ENCODE peak calls at places on chromosomes 16 and 17, in six cellular contexts. One of them, this sample, is unnamed.

GRCh38 chr17:18262111-18262510 is 1.6 kb downstream of the MIEF2 start:
- DNase-seq in K562: no peak
- DNase-seq in HepG2: no peak
- DNase-seq in H1: no peak
- DNase-seq in A549: no peak
- DNase-seq in endothelial cell of umbilical vein: no peak
- DNase-seq in this sample: no peak

GRCh38 chr16:66842765-66843164 is 1.4 kb upstream of the CA7 start:
- DNase-seq in K562: no peak
- DNase-seq in A549: no peak
- DNase-seq in endothelial cell of umbilical vein: no peak
- DNase-seq in HepG2: no peak
- DNase-seq in H1: no peak
- DNase-seq in this sample: no peak

GRCh38 chr17:74739227-74739831 is 2.3 kb downstream of the RAB37 start:
- DNase-seq in A549: no peak
- DNase-seq in HepG2: no peak
- DNase-seq in H1: no peak
- DNase-seq in endothelial cell of umbilical vein: no peak
- DNase-seq in K562: no peak
- DNase-seq in this sample: no peak

GRCh38 chr17:64685705-64686104 is 23.6 kb upstream of the SMURF2 start:
- DNase-seq in K562: no peak
- DNase-seq in A549: no peak
- DNase-seq in endothelial cell of umbilical vein: no peak
- DNase-seq in HepG2: no peak
- DNase-seq in H1: no peak
- DNase-seq in this sample: no peak

GRCh38 chr16:77057161-77057736 is 133.7 kb upstream of the MON1B start:
- DNase-seq in endothelial cell of umbilical vein: no peak
- DNase-seq in H1: no peak
- DNase-seq in HepG2: no peak
- DNase-seq in K562: no peak
- DNase-seq in A549: no peak
- DNase-seq in this sample: no peak

GRCh38 chr16:19810817-19811731 is 73.6 kb downstream of the GPRC5B start:
- DNase-seq in H1: no peak
- DNase-seq in A549: peak
- DNase-seq in HepG2: peak
- DNase-seq in K562: no peak
- DNase-seq in endothelial cell of umbilical vein: peak
- DNase-seq in this sample: no peak

GRCh38 chr16:54126907-54127306 is 159.7 kb downstream of the IRX3 start:
- DNase-seq in K562: no peak
- DNase-seq in A549: no peak
- DNase-seq in H1: no peak
- DNase-seq in endothelial cell of umbilical vein: no peak
- DNase-seq in HepG2: no peak
- DNase-seq in this sample: no peak

GRCh38 chr16:87145181-87146176 is 171.7 kb downstream of the C16orf95 start:
- DNase-seq in HepG2: no peak
- DNase-seq in endothelial cell of umbilical vein: no peak
- DNase-seq in A549: peak
- DNase-seq in H1: no peak
- DNase-seq in K562: peak
- DNase-seq in this sample: no peak

GRCh38 chr17:12231027-12231682 is 210.5 kb downstream of the MAP2K4 start:
- DNase-seq in endothelial cell of umbilical vein: no peak
- DNase-seq in H1: peak
- DNase-seq in K562: no peak
- DNase-seq in A549: peak
- DNase-seq in HepG2: no peak
- DNase-seq in this sample: no peak

GRCh38 chr17:60671482-60671881 is 6.2 kb upstream of the BCAS3 start:
- DNase-seq in H1: no peak
- DNase-seq in K562: no peak
- DNase-seq in HepG2: peak
- DNase-seq in endothelial cell of umbilical vein: no peak
- DNase-seq in A549: peak
- DNase-seq in this sample: no peak

GRCh38 chr17:15651583-15652110 is 32.1 kb upstream of the FBXW10B start:
- DNase-seq in A549: peak
- DNase-seq in H1: peak
- DNase-seq in endothelial cell of umbilical vein: peak
- DNase-seq in K562: peak
- DNase-seq in HepG2: peak
- DNase-seq in this sample: peak

GRCh38 chr16:84360748-84361147 is 7.6 kb upstream of the ATP2C2 start:
- DNase-seq in A549: no peak
- DNase-seq in H1: no peak
- DNase-seq in endothelial cell of umbilical vein: no peak
- DNase-seq in HepG2: no peak
- DNase-seq in K562: no peak
- DNase-seq in this sample: no peak

GRCh38 chr16:86387461-86388440 is 122.6 kb upstream of the FOXF1 start:
- DNase-seq in A549: peak
- DNase-seq in endothelial cell of umbilical vein: peak
- DNase-seq in HepG2: no peak
- DNase-seq in H1: no peak
- DNase-seq in K562: peak
- DNase-seq in this sample: no peak

GRCh38 chr17:62692721-62693431 is 65.4 kb downstream of the MRC2 start:
- DNase-seq in H1: no peak
- DNase-seq in K562: peak
- DNase-seq in endothelial cell of umbilical vein: no peak
- DNase-seq in A549: peak
- DNase-seq in HepG2: peak
- DNase-seq in this sample: peak

GRCh38 chr16:65546353-65546791 is 424.5 kb upstream of the CDH11 start:
- DNase-seq in K562: no peak
- DNase-seq in A549: no peak
- DNase-seq in HepG2: no peak
- DNase-seq in endothelial cell of umbilical vein: peak
- DNase-seq in H1: no peak
- DNase-seq in this sample: no peak

GRCh38 chr16:75272097-75272548 is 20.7 kb upstream of the BCAR1 start:
- DNase-seq in K562: no peak
- DNase-seq in H1: no peak
- DNase-seq in A549: no peak
- DNase-seq in endothelial cell of umbilical vein: no peak
- DNase-seq in HepG2: peak
- DNase-seq in this sample: no peak

GRCh38 chr16:1169285-1170075 is 16.6 kb downstream of the CACNA1H start:
- DNase-seq in H1: no peak
- DNase-seq in endothelial cell of umbilical vein: no peak
- DNase-seq in K562: no peak
- DNase-seq in HepG2: no peak
- DNase-seq in A549: no peak
- DNase-seq in this sample: no peak

GRCh38 chr17:39194089-39194984 is 3.1 kb downstream of the CACNB1 start:
- DNase-seq in H1: no peak
- DNase-seq in A549: peak
- DNase-seq in endothelial cell of umbilical vein: no peak
- DNase-seq in HepG2: peak
- DNase-seq in K562: peak
- DNase-seq in this sample: peak

GRCh38 chr17:57708401-57708800 is 36.7 kb downstream of the CCDC182 start:
- DNase-seq in HepG2: no peak
- DNase-seq in A549: no peak
- DNase-seq in endothelial cell of umbilical vein: no peak
- DNase-seq in H1: no peak
- DNase-seq in K562: no peak
- DNase-seq in this sample: no peak

GRCh38 chr17:78278139-78278741 is 46.8 kb downstream of the TMEM235 start:
- DNase-seq in H1: no peak
- DNase-seq in A549: no peak
- DNase-seq in endothelial cell of umbilical vein: no peak
- DNase-seq in HepG2: no peak
- DNase-seq in K562: peak
- DNase-seq in this sample: peak

GRCh38 chr17:82356845-82357355 is 2.1 kb upstream of the TEX19 start:
- DNase-seq in HepG2: no peak
- DNase-seq in H1: no peak
- DNase-seq in endothelial cell of umbilical vein: no peak
- DNase-seq in A549: no peak
- DNase-seq in K562: no peak
- DNase-seq in this sample: peak

GRCh38 chr16:85982563-85982939 is 83.6 kb downstream of the IRF8 start:
- DNase-seq in K562: no peak
- DNase-seq in endothelial cell of umbilical vein: no peak
- DNase-seq in HepG2: no peak
- DNase-seq in H1: no peak
- DNase-seq in A549: no peak
- DNase-seq in this sample: no peak

GRCh38 chr16:2246301-2246885 is 5.0 kb downstream of the ECI1 start:
- DNase-seq in endothelial cell of umbilical vein: no peak
- DNase-seq in K562: no peak
- DNase-seq in A549: no peak
- DNase-seq in H1: no peak
- DNase-seq in HepG2: no peak
- DNase-seq in this sample: no peak

DNA sequence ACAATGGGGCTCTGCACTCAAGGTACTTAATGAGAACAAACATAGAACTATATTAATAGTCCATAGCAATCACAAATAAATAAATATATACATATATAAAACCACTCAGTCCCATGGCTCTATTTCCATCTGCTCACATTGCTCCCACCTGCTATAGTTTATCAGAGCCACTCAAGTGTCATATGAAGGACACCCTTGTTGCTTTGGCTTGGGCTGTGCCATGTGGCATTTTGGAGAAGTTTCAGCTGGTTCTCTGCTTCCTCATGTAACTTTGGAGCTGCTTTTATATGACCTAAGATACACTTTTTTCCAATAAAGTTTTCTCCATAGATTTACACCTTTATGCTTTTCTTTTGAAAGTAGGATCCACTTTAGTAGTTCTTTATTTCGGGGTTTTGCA is 126.4 kb downstream of the KCNJ2 start:
- DNase-seq in endothelial cell of umbilical vein: no peak
- DNase-seq in K562: no peak
- DNase-seq in H1: no peak
- DNase-seq in A549: no peak
- DNase-seq in HepG2: no peak
- DNase-seq in this sample: no peak
- TF ChIP-seq JUN in endothelial cell of umbilical vein: no peak
- TF ChIP-seq JUN in K562: no peak
- TF ChIP-seq JUN in H1: no peak
- TF ChIP-seq JUN in A549: no peak
- TF ChIP-seq JUN in HepG2: no peak
- TF ChIP-seq JUN in this sample: no peak

DNA sequence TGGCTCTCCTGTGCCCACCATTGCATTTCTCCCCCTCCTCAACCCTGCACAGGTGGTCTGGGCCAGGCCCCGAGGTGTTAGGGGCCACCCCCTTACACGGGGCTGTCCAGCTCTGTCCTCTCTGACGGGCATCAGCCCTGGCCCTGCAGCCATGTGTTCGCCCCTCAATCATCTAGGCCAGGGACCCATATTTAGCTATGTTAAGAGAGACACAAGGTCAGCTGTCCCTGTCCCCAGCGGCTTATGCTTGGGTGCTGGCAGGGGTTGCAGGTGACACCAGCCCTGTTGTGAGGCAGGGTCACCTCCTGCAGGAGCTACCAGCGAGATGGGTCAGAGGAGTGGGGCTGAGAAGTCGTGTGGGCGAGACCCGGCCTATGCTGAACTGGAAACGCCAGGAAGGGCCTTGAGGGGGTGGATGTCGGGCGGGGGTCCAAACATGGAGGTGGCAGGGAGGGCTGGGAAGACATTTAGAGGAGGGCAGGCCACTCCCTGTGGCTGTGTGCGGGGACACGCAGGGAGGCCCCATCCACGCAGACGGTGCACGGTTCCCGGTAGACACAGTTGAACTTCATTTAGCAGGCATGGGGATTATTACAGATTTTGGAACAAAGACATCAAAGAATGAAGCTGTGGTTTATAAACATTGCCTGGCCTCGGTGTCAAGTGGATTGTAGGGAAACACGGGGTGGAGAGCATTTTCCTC is 133.2 kb upstream of the CHMP6 start:
- DNase-seq in K562: no peak
- DNase-seq in endothelial cell of umbilical vein: no peak
- DNase-seq in A549: no peak
- DNase-seq in HepG2: no peak
- DNase-seq in H1: no peak
- DNase-seq in this sample: no peak
- TF ChIP-seq JUN in K562: no peak
- TF ChIP-seq JUN in endothelial cell of umbilical vein: no peak
- TF ChIP-seq JUN in A549: no peak
- TF ChIP-seq JUN in HepG2: no peak
- TF ChIP-seq JUN in H1: no peak
- TF ChIP-seq JUN in this sample: no peak

GRCh38 chr16:81629896-81630631 is 149.0 kb upstream of the PLCG2 start:
- DNase-seq in H1: no peak
- DNase-seq in A549: no peak
- DNase-seq in HepG2: no peak
- DNase-seq in K562: no peak
- DNase-seq in endothelial cell of umbilical vein: no peak
- DNase-seq in this sample: no peak
- TF ChIP-seq JUN in H1: no peak
- TF ChIP-seq JUN in A549: no peak
- TF ChIP-seq JUN in HepG2: no peak
- TF ChIP-seq JUN in K562: no peak
- TF ChIP-seq JUN in endothelial cell of umbilical vein: no peak
- TF ChIP-seq JUN in this sample: no peak

GRCh38 chr17:9880582-9880999 is 24.5 kb downstream of the RCVRN start:
- DNase-seq in HepG2: no peak
- DNase-seq in endothelial cell of umbilical vein: no peak
- DNase-seq in H1: no peak
- DNase-seq in K562: no peak
- DNase-seq in A549: peak
- DNase-seq in this sample: no peak
- TF ChIP-seq JUN in HepG2: no peak
- TF ChIP-seq JUN in endothelial cell of umbilical vein: no peak
- TF ChIP-seq JUN in H1: no peak
- TF ChIP-seq JUN in K562: no peak
- TF ChIP-seq JUN in A549: peak
- TF ChIP-seq JUN in this sample: no peak

GRCh38 chr16:11072420-11073153 is 128.2 kb downstream of the CLEC16A start:
- DNase-seq in K562: peak
- DNase-seq in HepG2: no peak
- DNase-seq in H1: no peak
- DNase-seq in A549: no peak
- DNase-seq in endothelial cell of umbilical vein: no peak
- DNase-seq in this sample: no peak
- TF ChIP-seq JUN in K562: no peak
- TF ChIP-seq JUN in HepG2: no peak
- TF ChIP-seq JUN in H1: no peak
- TF ChIP-seq JUN in A549: no peak
- TF ChIP-seq JUN in endothelial cell of umbilical vein: no peak
- TF ChIP-seq JUN in this sample: no peak

DNA sequence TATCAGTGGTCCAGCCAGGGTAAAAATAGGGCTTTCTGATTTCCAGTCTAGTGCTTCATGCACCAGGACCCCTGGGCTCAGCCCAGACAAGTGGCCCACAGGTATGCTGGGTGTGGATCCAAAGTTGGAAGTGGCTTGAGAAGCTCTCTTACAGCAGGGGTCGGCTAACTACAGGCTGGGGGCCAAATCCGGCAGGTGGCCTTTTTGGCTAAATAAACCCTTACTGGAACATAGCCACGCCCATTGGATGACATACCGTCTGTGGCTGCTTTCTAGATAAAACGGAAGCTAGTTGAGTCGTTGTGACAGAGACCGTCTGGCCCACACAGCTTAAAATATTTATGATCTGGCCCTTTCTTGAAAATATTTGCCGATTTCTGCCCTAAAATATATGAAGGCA is 119.0 kb upstream of the CDC42EP4 start:
- DNase-seq in H1: no peak
- DNase-seq in A549: no peak
- DNase-seq in K562: no peak
- DNase-seq in endothelial cell of umbilical vein: no peak
- DNase-seq in HepG2: no peak
- DNase-seq in this sample: no peak
- TF ChIP-seq JUN in H1: no peak
- TF ChIP-seq JUN in A549: no peak
- TF ChIP-seq JUN in K562: no peak
- TF ChIP-seq JUN in endothelial cell of umbilical vein: no peak
- TF ChIP-seq JUN in HepG2: no peak
- TF ChIP-seq JUN in this sample: no peak